ENCODE peak calls at places on chromosomes 5 and 9, in eight cellular contexts. K is hepatocyte, A is breast epithelium, D is GM23248, O is caudate nucleus, H is small intestine, I is vagina, E is GM23338. P is an unnamed sample.

GRCh38 chr9:109179801-109180523 is 12.9 kb upstream of the FRRS1L start:
- DNase-seq in K (no peak), A (no peak), D (no peak), O (no peak), H (no peak), I (no peak), E (no peak), P (peak)

GRCh38 chr9:93260290-93261066 is 76.5 kb downstream of the WNK2 start:
- DNase-seq in K (no peak), A (peak), D (no peak), O (no peak), H (no peak), I (no peak), E (no peak), P (no peak)

GRCh38 chr5:10689391-10690081 is 71.5 kb downstream of the DAP start:
- DNase-seq in K (no peak), A (no peak), D (peak), O (no peak), H (no peak), I (no peak), E (peak), P (no peak)

GRCh38 chr5:7331083-7331482 is 64.9 kb upstream of the ADCY2 start:
- DNase-seq in K (no peak), A (no peak), D (no peak), O (no peak), H (no peak), I (no peak), E (peak), P (no peak)

GRCh38 chr5:67515020-67515689 is 318.6 kb upstream of the CD180 start:
- DNase-seq in K (no peak), A (no peak), D (no peak), O (no peak), H (peak), I (no peak), E (no peak), P (no peak)

GRCh38 chr5:58818515-58818914 is 235.6 kb downstream of the RAB3C start:
- DNase-seq in K (no peak), A (no peak), D (no peak), O (no peak), H (no peak), I (no peak), E (no peak), P (no peak)

GRCh38 chr5:177472460-177473441 is 683 bp downstream of the DBN1 start:
- DNase-seq in K (peak), A (no peak), D (peak), O (no peak), H (peak), I (no peak), E (peak), P (no peak)

GRCh38 chr5:132526974-132527564 is 16.3 kb downstream of the IL5 start:
- DNase-seq in K (no peak), A (no peak), D (peak), O (no peak), H (no peak), I (no peak), E (no peak), P (no peak)

GRCh38 chr5:116578676-116579075 is 4.1 kb upstream of the SEMA6A start:
- DNase-seq in K (no peak), A (no peak), D (no peak), O (no peak), H (no peak), I (no peak), E (no peak), P (no peak)

GRCh38 chr5:152271420-152271819 is 133.7 kb downstream of the NMUR2 start:
- DNase-seq in K (peak), A (peak), D (peak), O (no peak), H (no peak), I (no peak), E (peak), P (peak)

GRCh38 chr5:95620030-95620869 is at the start of gene GPR150:
- DNase-seq in K (peak), A (no peak), D (peak), O (no peak), H (peak), I (no peak), E (peak), P (peak)

GRCh38 chr5:30099634-30100033 is 1093.9 kb upstream of the CDH6 start:
- DNase-seq in K (no peak), A (no peak), D (no peak), O (no peak), H (no peak), I (no peak), E (peak), P (no peak)

GRCh38 chr9:95839012-95839411 is 36.5 kb upstream of the ERCC6L2 start:
- DNase-seq in K (no peak), A (no peak), D (no peak), O (no peak), H (no peak), I (no peak), E (no peak), P (no peak)

GRCh38 chr9:15416880-15417279 is 5.8 kb upstream of the SNAPC3 start:
- DNase-seq in K (peak), A (no peak), D (peak), O (no peak), H (peak), I (no peak), E (peak), P (no peak)

GRCh38 chr9:122192914-122193525 is 33.3 kb downstream of the MORN5 start:
- DNase-seq in K (no peak), A (no peak), D (no peak), O (no peak), H (no peak), I (no peak), E (no peak), P (no peak)

GRCh38 chr5:68348447-68349222 is 133.1 kb downstream of the PIK3R1 start:
- DNase-seq in K (no peak), A (no peak), D (no peak), O (no peak), H (no peak), I (no peak), E (no peak), P (no peak)

GRCh38 chr9:93963969-93964368 is 8.8 kb upstream of the BARX1 start:
- DNase-seq in K (no peak), A (no peak), D (no peak), O (no peak), H (no peak), I (peak), E (no peak), P (peak)

GRCh38 chr5:73818357-73818756 is 192.4 kb downstream of the ARHGEF28 start:
- DNase-seq in K (no peak), A (no peak), D (peak), O (no peak), H (no peak), I (no peak), E (no peak), P (no peak)

GRCh38 chr5:178143246-178143645 is 10.4 kb downstream of the NHP2 start:
- DNase-seq in K (no peak), A (no peak), D (no peak), O (no peak), H (no peak), I (no peak), E (no peak), P (no peak)

GRCh38 chr9:124254261-124254682 is 3.5 kb upstream of the NEK6 start:
- DNase-seq in K (no peak), A (no peak), D (no peak), O (no peak), H (no peak), I (no peak), E (no peak), P (no peak)

GRCh38 chr5:126589536-126590297 is 5.3 kb downstream of the ALDH7A1 start:
- DNase-seq in K (no peak), A (no peak), D (no peak), O (no peak), H (no peak), I (no peak), E (no peak), P (no peak)

GRCh38 chr5:180085837-180086236 is 14.3 kb upstream of the RNF130 start:
- DNase-seq in K (no peak), A (no peak), D (no peak), O (no peak), H (no peak), I (no peak), E (peak), P (no peak)

GRCh38 chr5:27318701-27319100 is 280.3 kb upstream of the CDH9 start:
- DNase-seq in K (no peak), A (no peak), D (peak), O (no peak), H (no peak), I (no peak), E (no peak), P (no peak)

GRCh38 chr5:164741376-164741775 is 1236.0 kb downstream of the MAT2B start:
- DNase-seq in K (no peak), A (no peak), D (no peak), O (no peak), H (no peak), I (no peak), E (no peak), P (no peak)

GRCh38 chr5:59464969-59465368 is 428.6 kb downstream of the PDE4D start:
- DNase-seq in K (no peak), A (no peak), D (no peak), O (no peak), H (no peak), I (no peak), E (no peak), P (no peak)

GRCh38 chr9:38376266-38376665 is 16.2 kb upstream of the ALDH1B1 start:
- DNase-seq in K (no peak), A (no peak), D (no peak), O (no peak), H (no peak), I (no peak), E (no peak), P (no peak)

GRCh38 chr9:14350766-14351165 is 36.8 kb upstream of the NFIB start:
- DNase-seq in K (no peak), A (no peak), D (no peak), O (no peak), H (no peak), I (no peak), E (no peak), P (no peak)

GRCh38 chr9:137417161-137418021 is 5.6 kb downstream of the EXD3 start:
- DNase-seq in K (no peak), A (no peak), D (no peak), O (no peak), H (no peak), I (no peak), E (peak), P (no peak)

GRCh38 chr9:117343416-117343815 is 71.4 kb downstream of the ASTN2 start:
- DNase-seq in K (no peak), A (no peak), D (peak), O (no peak), H (no peak), I (no peak), E (no peak), P (no peak)

GRCh38 chr5:140043508-140043872 is 391 bp upstream of the NRG2 start:
- DNase-seq in K (no peak), A (no peak), D (no peak), O (peak), H (no peak), I (no peak), E (peak), P (peak)

GRCh38 chr9:76630916-76631315 is 133.3 kb upstream of the PCA3 start:
- DNase-seq in K (no peak), A (no peak), D (no peak), O (no peak), H (peak), I (no peak), E (no peak), P (no peak)

GRCh38 chr9:37197158-37198033 is 77.0 kb downstream of the ZCCHC7 start:
- DNase-seq in K (peak), A (no peak), D (peak), O (no peak), H (no peak), I (no peak), E (peak), P (no peak)

GRCh38 chr5:174531782-174532191 is 192.6 kb upstream of the MSX2 start:
- DNase-seq in K (no peak), A (no peak), D (no peak), O (no peak), H (no peak), I (no peak), E (no peak), P (no peak)

GRCh38 chr9:116250881-116251280 is 97.3 kb downstream of the PAPPA start:
- DNase-seq in K (no peak), A (no peak), D (peak), O (no peak), H (no peak), I (no peak), E (no peak), P (no peak)

GRCh38 chr5:82614706-82615105 is 336.6 kb upstream of the RPS23 start:
- DNase-seq in K (no peak), A (no peak), D (no peak), O (no peak), H (no peak), I (no peak), E (no peak), P (no peak)

GRCh38 chr9:131609116-131609830 is 64.0 kb downstream of the PRRT1B start:
- DNase-seq in K (peak), A (peak), D (peak), O (no peak), H (no peak), I (no peak), E (peak), P (no peak)

GRCh38 chr5:1835431-1835830 is 34.2 kb downstream of the NDUFS6 start:
- DNase-seq in K (no peak), A (no peak), D (no peak), O (no peak), H (no peak), I (no peak), E (no peak), P (no peak)

GRCh38 chr5:38532165-38532669 is 24.2 kb downstream of the LIFR start:
- DNase-seq in K (no peak), A (no peak), D (no peak), O (no peak), H (no peak), I (no peak), E (peak), P (peak)
- H3K27ac ChIP-seq in K (peak), A (peak), D (no peak), O (peak), H (no peak), I (no peak), E (no peak), P (peak)

DNA sequence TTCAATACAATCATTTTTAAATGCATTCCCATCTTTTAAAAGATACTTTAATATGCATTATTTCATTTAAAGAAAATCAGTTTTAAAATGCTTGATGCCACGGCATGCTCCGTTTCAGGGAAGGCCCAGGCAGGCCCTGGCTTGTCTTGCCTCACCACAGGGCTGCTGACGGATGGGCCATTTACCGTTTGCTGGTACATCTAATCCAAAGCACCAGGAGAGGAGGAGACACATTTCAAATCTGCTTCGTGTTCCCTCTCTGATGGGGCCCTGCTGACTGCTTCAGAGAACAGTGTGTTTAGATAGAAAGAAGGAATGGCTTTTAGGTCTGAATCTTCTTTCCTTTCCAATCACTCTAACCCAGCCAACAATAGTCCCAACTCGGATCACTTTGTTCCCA is 185.2 kb downstream of the DCP2 start:
- DNase-seq in K (peak), A (peak), D (no peak), O (no peak), H (no peak), I (no peak), E (no peak), P (no peak)
- H3K27ac ChIP-seq in K (peak), A (no peak), D (no peak), O (no peak), H (no peak), I (peak), E (no peak), P (no peak)

DNA sequence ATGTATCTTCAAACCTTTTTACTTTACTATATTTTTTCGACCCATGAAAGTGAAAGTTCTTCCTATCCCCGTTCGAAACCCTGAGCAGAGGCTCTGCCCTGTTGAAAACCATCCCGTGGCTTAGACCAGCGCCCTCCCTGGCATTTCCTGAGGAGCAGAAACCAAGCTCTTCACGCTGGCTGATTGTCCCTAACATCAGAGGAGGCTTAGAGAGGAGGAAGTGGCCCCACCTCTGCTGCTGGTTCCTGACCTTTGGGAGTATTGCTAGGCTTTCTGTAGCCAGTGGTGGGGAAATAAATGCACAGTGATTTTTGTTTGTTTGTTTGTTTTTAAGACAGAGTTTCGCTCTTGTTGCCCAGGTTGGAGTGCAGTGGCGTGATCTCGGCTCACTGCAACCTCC is 4.2 kb upstream of the PTGES start:
- DNase-seq in K (no peak), A (no peak), D (peak), O (no peak), H (no peak), I (no peak), E (peak), P (no peak)
- H3K27ac ChIP-seq in K (no peak), A (no peak), D (peak), O (no peak), H (no peak), I (no peak), E (no peak), P (no peak)

DNA sequence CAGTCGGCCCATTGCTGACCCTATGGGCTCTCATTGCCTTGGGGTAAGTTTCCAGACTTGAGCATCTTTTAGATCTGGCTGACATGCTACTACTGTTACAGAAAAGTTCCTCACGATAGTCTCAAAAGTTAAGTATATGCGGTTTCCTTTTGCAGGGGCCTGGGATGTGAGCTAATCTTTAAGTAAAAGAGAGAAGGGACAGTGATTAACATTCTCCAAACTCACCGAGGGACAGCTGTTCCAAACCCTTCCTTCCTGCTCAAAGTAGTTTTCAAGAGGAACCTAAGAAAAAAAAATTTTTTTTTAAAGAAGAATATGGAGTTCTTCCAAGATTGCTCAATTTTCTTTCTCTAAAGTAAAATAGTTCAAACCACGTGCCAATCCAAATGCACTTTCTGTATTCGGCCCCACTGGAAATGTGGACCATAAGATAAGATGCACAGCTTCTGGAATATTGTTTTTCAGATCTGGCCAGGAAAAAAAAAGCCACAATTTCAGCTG is 168.0 kb upstream of the SPRY4 start:
- DNase-seq in K (no peak), A (no peak), D (peak), O (no peak), H (no peak), I (no peak), E (no peak), P (no peak)
- H3K27ac ChIP-seq in K (peak), A (no peak), D (no peak), O (no peak), H (no peak), I (peak), E (no peak), P (no peak)

GRCh38 chr9:35756275-35756742 is 2.2 kb upstream of the MSMP start:
- DNase-seq in K (peak), A (no peak), D (no peak), O (no peak), H (no peak), I (no peak), E (peak), P (peak)

GRCh38 chr9:35755071-35755470 is 995 bp upstream of the MSMP start:
- DNase-seq in K (no peak), A (no peak), D (no peak), O (no peak), H (no peak), I (no peak), E (no peak), P (no peak)

GRCh38 chr9:35757527-35758275 is 3.6 kb upstream of the MSMP start:
- DNase-seq in K (no peak), A (peak), D (no peak), O (no peak), H (peak), I (no peak), E (no peak), P (no peak)

GRCh38 chr9:35758475-35759050 is 4.5 kb upstream of the MSMP start:
- DNase-seq in K (no peak), A (no peak), D (no peak), O (no peak), H (no peak), I (no peak), E (no peak), P (no peak)

DNA sequence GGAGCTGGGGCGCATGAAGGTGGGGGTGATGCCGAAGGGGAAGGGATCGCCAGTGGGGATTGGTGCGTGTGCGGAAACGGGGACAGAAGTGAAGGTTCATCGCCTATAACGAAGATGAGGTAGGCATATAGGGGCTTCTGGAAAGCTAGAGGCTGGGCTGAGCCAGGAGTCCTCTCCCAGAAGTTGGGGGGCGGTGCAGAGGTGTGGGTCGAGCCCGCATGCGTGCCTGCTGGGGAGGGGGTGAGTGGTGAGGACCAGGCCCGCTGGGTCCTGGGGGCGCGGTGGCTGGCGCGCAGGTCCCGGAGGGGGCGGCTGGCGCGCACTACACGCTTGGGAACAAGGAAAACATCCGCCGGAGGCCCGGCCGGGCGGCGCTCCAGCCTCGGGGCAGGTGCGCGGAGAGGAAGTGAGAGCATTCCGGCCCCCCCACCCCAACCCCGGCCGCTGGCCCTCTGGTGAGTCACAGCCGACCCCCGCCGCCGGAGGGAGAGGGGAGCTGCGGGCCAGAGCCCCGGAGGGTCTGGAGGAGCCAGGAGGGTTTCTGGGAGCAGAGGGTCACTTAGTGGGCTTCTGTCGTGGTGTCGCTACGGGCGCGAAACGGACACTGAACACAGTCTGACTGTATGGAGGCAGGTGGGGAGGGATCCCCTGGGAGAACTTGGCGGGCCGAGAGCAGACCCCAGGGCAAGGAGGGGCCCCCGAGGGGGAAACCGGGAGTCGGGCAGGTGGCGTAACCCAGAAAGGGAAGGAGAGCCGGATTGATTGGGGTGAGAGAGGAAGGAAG is 2.9 kb upstream of the MSMP start:
- DNase-seq in K (peak), A (peak), D (peak), O (peak), H (peak), I (no peak), E (peak), P (peak)
- H3K27ac ChIP-seq in K (peak), A (peak), D (no peak), O (peak), H (peak), I (peak), E (peak), P (peak)

GRCh38 chr5:107275333-107275732 is 395.4 kb downstream of the EFNA5 start:
- DNase-seq in K (no peak), A (no peak), D (no peak), O (no peak), H (peak), I (no peak), E (no peak), P (no peak)
- H3K27ac ChIP-seq in K (no peak), A (no peak), D (no peak), O (no peak), H (no peak), I (no peak), E (no peak), P (no peak)

GRCh38 chr9:70405808-70406445 is 8.5 kb downstream of the KLF9 start:
- DNase-seq in K (no peak), A (peak), D (no peak), O (no peak), H (peak), I (no peak), E (peak), P (no peak)

GRCh38 chr9:70402213-70402612 is 12.2 kb downstream of the KLF9 start:
- DNase-seq in K (no peak), A (no peak), D (no peak), O (no peak), H (no peak), I (no peak), E (no peak), P (no peak)

GRCh38 chr9:70404261-70404660 is 10.2 kb downstream of the KLF9 start:
- DNase-seq in K (no peak), A (peak), D (no peak), O (no peak), H (no peak), I (peak), E (no peak), P (no peak)

GRCh38 chr9:70403618-70404025 is 10.8 kb downstream of the KLF9 start:
- DNase-seq in K (no peak), A (peak), D (peak), O (no peak), H (peak), I (no peak), E (no peak), P (no peak)

GRCh38 chr9:70403166-70403565 is 11.3 kb downstream of the KLF9 start:
- DNase-seq in K (no peak), A (peak), D (peak), O (no peak), H (no peak), I (no peak), E (no peak), P (no peak)
- H3K27ac ChIP-seq in K (peak), A (peak), D (peak), O (peak), H (no peak), I (peak), E (no peak), P (no peak)

P was measured in dorsolateral prefrontal cortex.